ENCODE peak calls at places on chromosomes 7 and 10, in seven cellular contexts. L is activated CD8-positive, alpha-beta T cell treated with anti-CD3 and anti-CD28 coated beads, Interleukin-2, amount 10 ng/mL, durations not matched to agents 7 days and 5 days; P is sigmoid colon; A is CD4-positive, alpha-beta T cell; M is heart right ventricle; E is AG04450; V is NCI-H1092 treated with DMSO at 0.1 percent for 48 hours. G is an unnamed sample.

GRCh38 chr7:30805081-30805691 is 34.0 kb downstream of the MINDY4 start:
- DNase-seq in E (no peak), A (no peak), M (no peak), V (no peak), P (no peak), L (no peak), G (no peak)

GRCh38 chr10:115402690-115403089 is 309.5 kb downstream of the ATRNL1 start:
- DNase-seq in M (no peak), L (no peak), V (no peak), E (no peak), P (no peak), A (no peak), G (no peak)

GRCh38 chr7:137694405-137694804 is 152.4 kb downstream of the DGKI start:
- DNase-seq in M (no peak), L (no peak), A (no peak), V (no peak), E (no peak), P (no peak), G (peak)

GRCh38 chr10:79407397-79407796 is 38.0 kb downstream of the ZCCHC24 start:
- DNase-seq in M (no peak), P (no peak), E (no peak), L (no peak), V (no peak), A (no peak), G (no peak)

GRCh38 chr10:12719365-12719764 is 282.1 kb downstream of the CCDC3 start:
- DNase-seq in L (no peak), A (no peak), E (no peak), P (no peak), M (no peak), V (no peak), G (no peak)

GRCh38 chr7:35253182-35253679 is 669 bp downstream of the TBX20 start:
- DNase-seq in A (no peak), V (no peak), M (no peak), P (no peak), L (no peak), E (no peak), G (no peak)

GRCh38 chr7:380724-381210 is 90.8 kb downstream of the FOXL3 start:
- DNase-seq in P (no peak), M (no peak), L (no peak), E (no peak), A (peak), V (no peak), G (no peak)

GRCh38 chr7:39735903-39736302 is 112.5 kb downstream of the RALA start:
- DNase-seq in A (no peak), E (no peak), M (no peak), P (no peak), L (no peak), V (no peak), G (no peak)

GRCh38 chr10:13560597-13560996 is 26.2 kb upstream of the PRPF18 start:
- DNase-seq in A (no peak), P (no peak), L (no peak), E (no peak), V (no peak), M (no peak), G (no peak)

GRCh38 chr7:150790416-150791075 is 9.6 kb downstream of the TMEM176B start:
- DNase-seq in L (no peak), P (no peak), A (no peak), E (no peak), M (no peak), V (no peak), G (no peak)

G was measured in GM20000.